ENCODE peak calls at places on chromosome 19, in six cellular contexts. Q is neural progenitor cell, F is PC-3, A is SK-N-SH, O is HCT116, K is OCI-LY7. L is an unnamed sample.
A peak's percentile ranks its signal among the peaks of the same experiment; 100 is the strongest.

GRCh38 chr19:5113101-5113557 is 144.2 kb downstream of the KDM4B start:
- DNase-seq in F (no peak), O (no peak), A (no peak), K (no peak), Q (no peak), L (peak; percentile 66)

GRCh38 chr19:18049390-18049789 is 37.3 kb downstream of the IL12RB1 start:
- DNase-seq in K (no peak), F (no peak), A (no peak), O (no peak), Q (no peak), L (peak; percentile 63)

GRCh38 chr19:33447336-33448158 is 74.0 kb downstream of the CEBPG start:
- DNase-seq in Q (no peak), K (no peak), A (no peak), O (no peak), F (no peak), L (no peak)

GRCh38 chr19:42452590-42452989 is 9.8 kb upstream of the CXCL17 start:
- DNase-seq in A (no peak), K (no peak), Q (no peak), F (no peak), O (no peak), L (no peak)

GRCh38 chr19:3670258-3670795 is 29.9 kb downstream of the PIP5K1C start:
- DNase-seq in Q (peak; percentile 45), K (no peak), A (no peak), F (no peak), O (no peak), L (peak; percentile 95)

GRCh38 chr19:33390120-33390907 is 16.8 kb downstream of the CEBPG start:
- DNase-seq in K (no peak), F (no peak), Q (no peak), A (peak; percentile 56), O (no peak), L (no peak)

GRCh38 chr19:13884726-13885591 is 8.0 kb downstream of the NANOS3 start:
- DNase-seq in K (no peak), A (peak; percentile 33), F (no peak), Q (no peak), O (no peak), L (no peak)

GRCh38 chr19:47356900-47357299 is 7.8 kb downstream of the DHX34 start:
- DNase-seq in K (no peak), A (no peak), O (no peak), F (peak; percentile 26), Q (no peak), L (no peak)

GRCh38 chr19:12065100-12065538 is 588 bp downstream of the ZNF844 start:
- DNase-seq in F (no peak), K (no peak), O (no peak), Q (no peak), A (no peak), L (peak; percentile 73)

GRCh38 chr19:55809381-55810058 is 22.3 kb downstream of the NLRP11 start:
- DNase-seq in Q (peak; percentile 43), A (peak; percentile 61), O (peak; percentile 90), K (peak; percentile 89), F (peak; percentile 80), L (peak; percentile 70)

GRCh38 chr19:41144403-41144802 is 30.2 kb downstream of the CYP2F1 start:
- DNase-seq in A (peak; percentile 42), Q (peak; percentile 83), O (peak; percentile 82), F (peak; percentile 85), K (peak; percentile 74), L (peak; percentile 82)

GRCh38 chr19:29878973-29879654 is 62.9 kb upstream of the URI1 start:
- DNase-seq in K (peak; percentile 16), F (peak; percentile 59), O (peak; percentile 48), Q (peak; percentile 18), A (peak; percentile 91), L (peak; percentile 84)

GRCh38 chr19:40822161-40822560 is 23.2 kb downstream of the EGLN2 start:
- DNase-seq in K (no peak), O (no peak), A (no peak), Q (no peak), F (no peak), L (no peak)

GRCh38 chr19:34310494-34310981 is 54.5 kb upstream of the GPI start:
- DNase-seq in Q (no peak), F (no peak), A (no peak), O (no peak), K (peak; percentile 89), L (no peak)

GRCh38 chr19:45251452-45252354 is 632 bp downstream of the MARK4 start:
- DNase-seq in A (peak; percentile 77), F (no peak), K (peak; percentile 24), O (no peak), Q (peak; percentile 74), L (peak; percentile 56)

GRCh38 chr19:49453757-49454248 is 778 bp downstream of the ALDH16A1 start:
- DNase-seq in K (peak; percentile 47), A (no peak), F (no peak), O (no peak), Q (no peak), L (no peak)
- TF ChIP-seq EZH2phosphoT487 in K (no peak), A (no peak), F (no peak), O (no peak), Q (no peak), L (no peak)

GRCh38 chr19:19552811-19553210 is 14.7 kb downstream of the CILP2 start:
- DNase-seq in A (peak; percentile 83), Q (peak; percentile 65), F (peak; percentile 45), K (peak; percentile 19), O (no peak), L (peak; percentile 55)

GRCh38 chr19:19553670-19554069 is 15.6 kb downstream of the CILP2 start:
- DNase-seq in O (no peak), F (no peak), A (no peak), Q (no peak), K (no peak), L (no peak)

GRCh38 chr19:19550972-19551861 is 13.2 kb downstream of the CILP2 start:
- DNase-seq in K (no peak), F (no peak), O (no peak), Q (peak; percentile 32), A (no peak), L (no peak)

GRCh38 chr19:19550454-19550842 is 12.4 kb downstream of the CILP2 start:
- DNase-seq in A (no peak), O (no peak), F (peak; percentile 25), K (no peak), Q (no peak), L (peak; percentile 52)

DNA sequence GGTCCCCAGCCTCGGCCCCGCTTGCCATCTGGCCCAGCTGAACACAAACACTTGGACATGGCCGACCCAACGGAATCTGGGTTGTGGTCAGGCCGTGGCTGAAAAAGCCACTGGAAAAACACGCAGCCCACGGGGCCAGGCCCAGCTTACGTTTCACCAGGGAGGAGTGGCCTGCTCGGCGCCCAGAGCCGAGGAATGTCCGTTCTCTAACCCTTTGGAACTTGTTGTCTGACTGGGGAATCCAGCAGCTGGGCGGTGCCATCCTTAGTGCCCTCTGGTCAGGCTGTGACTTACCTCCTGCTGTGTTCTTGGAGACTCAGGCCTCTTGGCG is 13.8 kb downstream of the CILP2 start:
- DNase-seq in K (no peak), O (no peak), A (no peak), Q (no peak), F (no peak), L (no peak)
- H2AFZ ChIP-seq in K (no peak overlapping the region), O (no peak overlapping the region), A (no peak overlapping the region), Q (no peak overlapping the region), F (no peak overlapping the region), L (no peak overlapping the region)

DNA sequence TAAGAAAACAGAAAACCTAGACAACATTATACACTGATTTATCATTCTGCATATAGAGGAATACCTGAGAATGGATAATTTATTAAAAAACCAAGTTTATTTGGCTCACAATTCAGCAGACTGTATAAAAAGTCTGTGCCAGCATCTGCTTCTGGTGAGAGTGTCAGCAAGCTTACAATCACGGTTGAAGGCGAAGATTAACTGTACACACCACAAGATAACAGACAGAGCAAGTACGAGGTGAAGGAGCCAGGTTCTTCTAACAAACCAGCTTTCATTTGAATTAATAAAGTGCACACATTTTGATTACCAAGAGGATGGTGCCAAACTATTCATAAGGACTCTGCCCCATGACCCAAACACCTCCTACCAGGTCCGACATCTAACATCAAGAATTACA is 28.8 kb downstream of the ZNF91 start:
- DNase-seq in K (no peak), O (no peak), Q (no peak), F (no peak), A (no peak), L (no peak)
- H3K9me3 ChIP-seq in K (peaks cover 45% of the 10 kb centered on the region), O (peaks cover 47% of the 10 kb centered on the region), Q (peaks cover 71% of the 10 kb centered on the region), F (peaks cover 54% of the 10 kb centered on the region), A (peaks cover 65% of the 10 kb centered on the region), L (peaks cover 25% of the 10 kb centered on the region)

GRCh38 chr19:15104411-15104810 is 2.8 kb upstream of the SYDE1 start:
- DNase-seq in K (no peak), Q (no peak), F (no peak), A (no peak), O (no peak), L (no peak)

GRCh38 chr19:15098505-15098904 is 8.7 kb upstream of the SYDE1 start:
- DNase-seq in F (no peak), A (no peak), K (no peak), O (no peak), Q (no peak), L (no peak)

GRCh38 chr19:15104003-15104402 is 3.2 kb upstream of the SYDE1 start:
- DNase-seq in F (no peak), O (no peak), Q (no peak), K (no peak), A (no peak), L (no peak)

GRCh38 chr19:15099017-15099582 is 8.1 kb upstream of the SYDE1 start:
- DNase-seq in Q (no peak), O (no peak), K (no peak), F (no peak), A (no peak), L (no peak)

GRCh38 chr19:15101479-15102082 is 5.6 kb upstream of the SYDE1 start:
- DNase-seq in F (peak; percentile 62), O (peak; percentile 38), K (peak; percentile 44), Q (peak; percentile 45), A (peak; percentile 54), L (peak; percentile 52)
- TF ChIP-seq EZH2phosphoT487 in F (no peak), O (no peak), K (no peak), Q (no peak), A (no peak), L (no peak)

GRCh38 chr19:31049431-31049830 is 299.8 kb downstream of the TSHZ3 start:
- DNase-seq in F (no peak), Q (no peak), O (no peak), K (no peak), A (no peak), L (no peak)

GRCh38 chr19:31058676-31059075 is 290.6 kb downstream of the TSHZ3 start:
- DNase-seq in F (no peak), O (no peak), A (no peak), Q (no peak), K (no peak), L (no peak)

GRCh38 chr19:31055454-31055853 is 293.8 kb downstream of the TSHZ3 start:
- DNase-seq in F (no peak), A (no peak), K (no peak), O (no peak), Q (no peak), L (no peak)

DNA sequence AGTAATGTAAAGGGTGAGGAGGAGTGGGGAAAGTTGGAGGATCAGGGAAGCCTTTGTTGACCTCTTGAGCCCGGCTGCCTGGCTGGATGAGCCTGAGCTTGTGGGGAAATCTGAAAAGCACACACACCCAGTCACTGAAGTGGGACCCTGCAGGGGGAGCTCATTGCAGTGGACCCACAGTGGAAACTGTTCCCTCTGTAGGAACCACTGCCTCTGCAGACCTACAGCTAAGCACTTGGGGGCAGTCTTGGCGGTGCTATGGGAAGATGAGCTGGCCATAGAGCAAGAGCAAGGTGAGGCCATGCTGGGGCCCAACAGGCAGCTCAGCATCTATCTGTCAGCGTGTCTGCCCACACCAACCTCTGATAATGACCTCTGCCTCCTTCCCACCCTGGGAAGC is 294.8 kb downstream of the TSHZ3 start:
- DNase-seq in O (no peak), F (no peak), A (peak; percentile 44), K (peak; percentile 21), Q (peak; percentile 82), L (peak; percentile 74)
- H2AFZ ChIP-seq in O (no peak overlapping the region), F (no peak overlapping the region), A (no peak overlapping the region), K (no peak overlapping the region), Q (no peak overlapping the region), L (no peak overlapping the region)

L was measured in GM23248.